ENCODE peak calls at places on chromosome 1, in six cellular contexts. Q, X, R, P, A and K are unnamed samples.

GRCh38 chr1:94731891-94732290 is 88.3 kb upstream of the SLC44A3 start:
- DNase-seq in X (no peak), R (no peak), A (no peak), P (no peak), Q (no peak), K (no peak)

GRCh38 chr1:15937706-15938168 is 38.2 kb downstream of the ZBTB17 start:
- DNase-seq in P (no peak), X (no peak), A (no peak), Q (no peak), R (peak; percentile 62), K (no peak)

GRCh38 chr1:197685785-197686184 is 89.5 kb downstream of the DENND1B start:
- DNase-seq in A (no peak), Q (no peak), R (no peak), X (no peak), P (no peak), K (no peak)

GRCh38 chr1:154622503-154623039 is 14.6 kb upstream of the ADAR start:
- DNase-seq in A (no peak), R (no peak), Q (peak; percentile 23), X (no peak), P (no peak), K (no peak)

GRCh38 chr1:54987830-54988705 is 7.6 kb downstream of the TMEM61 start:
- DNase-seq in Q (no peak), A (no peak), R (no peak), X (no peak), P (no peak), K (no peak)

GRCh38 chr1:222171005-222171404 is 376.9 kb downstream of the HHIPL2 start:
- DNase-seq in A (no peak), X (no peak), R (no peak), P (no peak), Q (peak; percentile 51), K (no peak)

GRCh38 chr1:150895618-150896017 is 8.7 kb downstream of the CTXND2 start:
- DNase-seq in Q (peak; percentile 43), R (no peak), A (no peak), X (no peak), P (no peak), K (no peak)

GRCh38 chr1:220767312-220768126 is 19.2 kb upstream of the MTARC1 start:
- DNase-seq in P (no peak), Q (no peak), A (no peak), R (peak; percentile 79), X (no peak), K (no peak)

GRCh38 chr1:223298706-223299105 is 65.3 kb downstream of the SUSD4 start:
- DNase-seq in X (no peak), R (no peak), Q (no peak), A (no peak), P (no peak), K (no peak)

GRCh38 chr1:162772571-162773154 is 17.8 kb upstream of the HSD17B7 start:
- DNase-seq in A (no peak), P (peak; percentile 65), R (no peak), X (no peak), Q (peak; percentile 28), K (no peak)

GRCh38 chr1:22263359-22263758 is 120.5 kb upstream of the WNT4 start:
- DNase-seq in P (no peak), X (no peak), Q (no peak), R (no peak), A (no peak), K (no peak)

GRCh38 chr1:160797861-160798273 is 1.9 kb downstream of the LY9 start:
- DNase-seq in P (no peak), A (peak; percentile 15), Q (peak; percentile 75), R (no peak), X (peak; percentile 79), K (peak; percentile 44)

GRCh38 chr1:97508653-97509218 is 412.1 kb downstream of the DPYD start:
- DNase-seq in P (no peak), X (no peak), R (no peak), Q (no peak), A (no peak), K (no peak)

GRCh38 chr1:112371770-112372169 is 24.2 kb upstream of the CTTNBP2NL start:
- DNase-seq in Q (no peak), A (no peak), P (no peak), X (no peak), R (no peak), K (no peak)

GRCh38 chr1:229027622-229028182 is 243.2 kb upstream of the RAB4A start:
- DNase-seq in X (no peak), Q (no peak), P (peak; percentile 42), A (peak; percentile 64), R (peak; percentile 83), K (peak; percentile 34)

GRCh38 chr1:220962031-220962751 is 82.9 kb downstream of the HLX start:
- DNase-seq in Q (peak; percentile 88), X (no peak), A (no peak), R (no peak), P (no peak), K (no peak)

GRCh38 chr1:184820218-184820720 is 65.6 kb upstream of the EDEM3 start:
- DNase-seq in X (no peak), A (no peak), P (no peak), Q (no peak), R (no peak), K (no peak)
- H3K36me3 ChIP-seq in X (no peaks in the 10 kb centered on the region), A (peaks cover 30% of the 10 kb centered on the region), P (peaks cover 47% of the 10 kb centered on the region), Q (no peaks in the 10 kb centered on the region), R (peaks cover 19% of the 10 kb centered on the region), K (no peaks in the 10 kb centered on the region)

DNA sequence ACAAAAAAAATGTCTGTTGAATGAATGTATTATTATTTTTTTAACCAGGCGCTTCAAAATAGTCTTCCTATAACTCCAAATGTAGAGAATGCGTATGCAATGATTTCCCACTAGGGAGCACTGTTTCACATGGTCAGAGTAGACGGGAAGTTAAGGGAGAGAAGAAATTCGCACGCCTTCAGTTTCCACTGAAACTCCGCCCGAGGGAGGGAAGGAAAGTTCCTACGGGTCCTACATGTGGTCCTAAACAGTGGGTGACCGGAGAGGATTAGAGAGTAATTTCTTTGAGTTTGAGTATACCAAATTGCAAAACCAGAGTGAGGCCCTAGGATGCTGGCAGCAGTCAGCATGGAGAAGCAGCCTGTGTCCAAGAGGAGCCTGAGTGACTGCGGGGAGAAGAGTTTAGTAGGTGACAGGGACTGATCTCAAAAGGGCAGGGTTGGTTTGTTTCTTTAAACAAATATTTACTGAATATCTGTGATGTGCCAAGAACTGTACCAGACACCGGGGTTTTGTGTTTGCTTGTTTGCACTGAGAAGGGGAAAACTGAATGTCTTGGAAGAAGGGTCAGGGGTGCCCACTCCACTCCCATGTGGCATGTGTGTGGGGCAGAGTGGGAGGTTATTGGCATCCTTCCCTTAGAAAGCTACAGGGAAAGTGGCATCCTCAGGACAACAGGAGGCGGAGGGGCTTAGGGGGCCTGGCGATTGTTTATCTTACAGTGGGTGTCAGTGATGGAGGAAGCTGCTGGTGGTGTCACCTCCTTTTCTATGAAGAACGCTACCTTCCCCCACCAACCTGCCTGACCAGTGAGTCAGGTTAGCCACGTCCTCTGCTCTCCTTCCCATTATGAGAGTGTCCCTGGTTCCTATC is 22.8 kb downstream of the RNU5D-1 start:
- DNase-seq in X (peak; percentile 59), Q (peak; percentile 60), A (no peak), R (no peak), P (peak; percentile 25), K (no peak)
- TF ChIP-seq CTCF in X (peak; percentile 66), Q (peak; percentile 49), A (peak; percentile 42), R (peak; percentile 58), P (peak; percentile 49), K (peak; percentile 60)

GRCh38 chr1:201661823-201662213 is 122.9 kb downstream of the NAV1 start:
- DNase-seq in P (no peak), R (no peak), A (no peak), X (no peak), Q (no peak), K (no peak)
- H3K4me3 ChIP-seq in P (no peak overlapping the region), R (no peak overlapping the region), A (no peak overlapping the region), X (no peak overlapping the region), Q (no peak overlapping the region), K (no peak overlapping the region)

DNA sequence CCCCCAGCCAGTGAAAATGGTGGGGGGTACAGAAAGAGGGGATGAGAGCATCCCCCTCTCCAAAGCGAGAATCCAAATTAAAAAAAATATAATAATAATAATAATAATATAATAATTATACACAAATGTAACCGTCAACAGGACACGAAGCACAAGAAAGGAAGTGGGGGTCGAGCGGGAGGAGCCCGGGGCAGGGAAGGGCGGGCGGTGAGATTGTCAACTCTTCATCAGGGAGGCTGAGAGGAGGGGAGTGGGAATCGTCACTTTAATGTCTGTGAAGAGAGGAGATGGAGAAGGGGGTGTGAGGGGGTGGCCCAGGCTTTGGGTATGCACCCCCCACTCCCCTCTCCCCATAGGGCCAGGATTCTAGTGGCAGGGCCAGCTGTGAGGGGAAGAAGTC is 33.2 kb downstream of the MEF2D start:
- DNase-seq in X (no peak), A (no peak), Q (no peak), R (no peak), P (no peak), K (no peak)
- H3K36me3 ChIP-seq in X (peaks cover 51% of the 10 kb centered on the region), A (peaks cover 21% of the 10 kb centered on the region), Q (no peaks in the 10 kb centered on the region), R (peaks cover 53% of the 10 kb centered on the region), P (peaks cover 52% of the 10 kb centered on the region), K (peaks cover 37% of the 10 kb centered on the region)

GRCh38 chr1:85884372-85885035 is 176.3 kb upstream of the ZNHIT6 start:
- DNase-seq in R (no peak), X (no peak), A (no peak), Q (no peak), P (no peak), K (no peak)
- TF ChIP-seq CTCF in R (no peak), X (no peak), A (no peak), Q (peak; percentile 63), P (peak; percentile 24), K (peak; percentile 19)

GRCh38 chr1:218514694-218515093 is 169.6 kb downstream of the TGFB2 start:
- DNase-seq in R (no peak), P (no peak), A (no peak), X (no peak), Q (no peak), K (no peak)
- H3K4me3 ChIP-seq in R (no peak overlapping the region), P (no peak overlapping the region), A (no peak overlapping the region), X (no peak overlapping the region), Q (no peak overlapping the region), K (no peak overlapping the region)